ENCODE peak calls at places on chromosomes 6 and 20, in nine cellular contexts. U is ovary, R is A549, T is sigmoid colon, L is stomach, N is upper lobe of left lung, E is GM12878, H is K562, I is transverse colon. K is an unnamed sample.
A peak's percentile ranks its signal among the peaks of the same experiment; 100 is the strongest.

GRCh38 chr20:11267131-11267761 is 593.4 kb upstream of the JAG1 start:
- DNase-seq in U (peak; percentile 58), R (peak; percentile 93), T (no peak), L (no peak), N (no peak), E (peak; percentile 79), H (peak; percentile 7), I (no peak), K (peak; percentile 12)

GRCh38 chr20:50092436-50092835 is 20.5 kb downstream of the UBE2V1 start:
- DNase-seq in U (no peak), R (no peak), T (no peak), L (no peak), N (no peak), E (no peak), H (no peak), I (no peak), K (no peak)

GRCh38 chr6:105014954-105015353 is 58.0 kb downstream of the LIN28B start:
- DNase-seq in U (no peak), R (no peak), T (no peak), L (no peak), N (no peak), E (no peak), H (no peak), I (no peak), K (no peak)

GRCh38 chr6:44542401-44543116 is 155.1 kb downstream of the CDC5L start:
- DNase-seq in U (no peak), R (no peak), T (no peak), L (no peak), N (no peak), E (no peak), H (no peak), I (no peak), K (no peak)

GRCh38 chr20:3282271-3283221 is 43.6 kb upstream of the SLC4A11 start:
- DNase-seq in U (no peak), R (no peak), T (no peak), L (no peak), N (no peak), E (no peak), H (no peak), I (no peak), K (no peak)

GRCh38 chr6:119205911-119206617 is 127.6 kb upstream of the FAM184A start:
- DNase-seq in U (no peak), R (no peak), T (no peak), L (no peak), N (no peak), E (peak; percentile 19), H (no peak), I (no peak), K (no peak)

GRCh38 chr6:107264357-107264831 is 149.1 kb upstream of the BEND3 start:
- DNase-seq in U (no peak), R (peak; percentile 78), T (no peak), L (no peak), N (no peak), E (no peak), H (no peak), I (no peak), K (no peak)

GRCh38 chr20:33084722-33085121 is 5.3 kb downstream of the BPIFB4 start:
- DNase-seq in U (no peak), R (no peak), T (no peak), L (no peak), N (no peak), E (no peak), H (no peak), I (no peak), K (no peak)

GRCh38 chr6:122798099-122798641 is 9.1 kb downstream of the SMPDL3A start:
- DNase-seq in U (no peak), R (peak; percentile 59), T (no peak), L (peak; percentile 78), N (peak; percentile 58), E (no peak), H (no peak), I (peak; percentile 81), K (no peak)

GRCh38 chr20:645318-646106 is 7.5 kb downstream of the SRXN1 start:
- DNase-seq in U (peak; percentile 72), R (peak; percentile 87), T (no peak), L (peak; percentile 71), N (peak; percentile 68), E (peak; percentile 25), H (peak; percentile 60), I (peak; percentile 74), K (peak; percentile 38)

GRCh38 chr20:56285496-56285895 is 37.0 kb downstream of the MC3R start:
- DNase-seq in U (no peak), R (no peak), T (no peak), L (no peak), N (no peak), E (no peak), H (no peak), I (no peak), K (no peak)

GRCh38 chr6:81450180-81450579 is 302.3 kb downstream of the TENT5A start:
- DNase-seq in U (no peak), R (peak; percentile 2), T (no peak), L (no peak), N (no peak), E (no peak), H (no peak), I (peak; percentile 24), K (no peak)

GRCh38 chr6:2952557-2953095 is 18.7 kb downstream of the SERPINB6 start:
- DNase-seq in U (peak; percentile 79), R (peak; percentile 93), T (peak; percentile 93), L (peak; percentile 82), N (peak; percentile 83), E (no peak), H (peak; percentile 74), I (peak; percentile 87), K (peak; percentile 30)

GRCh38 chr6:49826743-49827406 is 39.5 kb downstream of the CRISP1 start:
- DNase-seq in U (no peak), R (no peak), T (no peak), L (no peak), N (no peak), E (peak; percentile 56), H (no peak), I (no peak), K (no peak)

GRCh38 chr6:15023448-15023847 is 222.4 kb upstream of the JARID2 start:
- DNase-seq in U (no peak), R (no peak), T (no peak), L (no peak), N (no peak), E (peak; percentile 94), H (no peak), I (no peak), K (no peak)
- H3K4me3 ChIP-seq in U (no peak overlapping the region), R (no peak overlapping the region), T (no peak overlapping the region), L (no peak overlapping the region), N (no peak overlapping the region), E (no peak overlapping the region), H (no peak overlapping the region), I (no peak overlapping the region), K (no peak overlapping the region)

DNA sequence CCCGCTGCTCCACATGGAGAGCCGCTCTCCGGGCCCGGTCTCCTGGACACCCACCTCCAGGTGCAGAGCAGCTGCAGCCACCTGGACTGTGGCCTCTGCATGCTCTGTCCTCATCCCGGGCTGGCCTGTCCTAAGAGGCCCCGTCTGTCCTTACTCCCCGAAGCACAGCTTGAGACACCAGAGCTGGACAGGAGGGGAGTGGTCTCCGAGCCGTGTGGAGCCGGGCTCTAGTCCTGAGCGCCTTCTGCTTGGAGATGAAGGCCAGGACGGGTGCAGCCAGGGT is 6.7 kb upstream of the NTSR1 start:
- DNase-seq in U (no peak), R (no peak), T (no peak), L (no peak), N (no peak), E (no peak), H (no peak), I (no peak), K (no peak)
- TF ChIP-seq POLR2A in U (no peak), R (no peak), T (no peak), L (no peak), N (no peak), E (no peak), H (no peak), I (no peak), K (no peak)

DNA sequence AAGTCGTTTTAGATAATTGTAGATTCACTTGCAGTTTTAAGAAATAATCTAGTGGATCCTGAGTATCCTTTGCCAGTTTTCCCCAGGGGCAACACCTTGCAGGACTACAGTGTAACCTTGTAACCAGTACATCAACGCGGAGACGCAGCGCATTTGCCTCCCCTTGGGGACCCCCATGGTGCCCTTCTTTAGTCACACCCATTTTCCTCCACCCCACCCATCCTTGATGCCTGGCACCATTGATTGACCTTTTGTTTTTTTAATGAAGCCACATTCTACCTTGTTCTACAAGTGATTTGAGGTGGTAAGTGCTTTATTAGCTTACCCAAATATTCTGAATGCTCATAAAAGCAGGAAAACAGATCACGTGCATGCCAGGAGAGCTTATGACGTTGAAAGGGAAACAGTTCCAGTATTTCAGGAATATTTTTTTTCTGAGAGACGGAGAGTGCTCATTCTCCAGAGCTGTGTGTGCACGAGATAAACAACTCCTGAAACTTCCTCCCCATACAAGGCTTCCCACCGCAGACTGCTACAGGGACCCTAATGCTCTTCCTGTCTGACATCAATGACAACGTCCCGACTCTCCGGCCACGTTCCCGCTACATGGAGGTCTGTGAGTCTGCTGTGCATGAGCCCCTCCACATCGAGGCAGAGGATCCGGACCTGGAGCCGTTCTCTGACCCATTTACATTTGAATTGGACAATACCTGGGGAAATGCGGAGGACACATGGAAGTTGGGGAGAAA is 35.7 kb downstream of the CDH26 start:
- DNase-seq in U (no peak), R (no peak), T (no peak), L (no peak), N (no peak), E (no peak), H (no peak), I (no peak), K (no peak)
- TF ChIP-seq EP300 in U (no peak), R (no peak), T (no peak), L (no peak), N (no peak), E (no peak), H (no peak), I (no peak), K (no peak)

DNA sequence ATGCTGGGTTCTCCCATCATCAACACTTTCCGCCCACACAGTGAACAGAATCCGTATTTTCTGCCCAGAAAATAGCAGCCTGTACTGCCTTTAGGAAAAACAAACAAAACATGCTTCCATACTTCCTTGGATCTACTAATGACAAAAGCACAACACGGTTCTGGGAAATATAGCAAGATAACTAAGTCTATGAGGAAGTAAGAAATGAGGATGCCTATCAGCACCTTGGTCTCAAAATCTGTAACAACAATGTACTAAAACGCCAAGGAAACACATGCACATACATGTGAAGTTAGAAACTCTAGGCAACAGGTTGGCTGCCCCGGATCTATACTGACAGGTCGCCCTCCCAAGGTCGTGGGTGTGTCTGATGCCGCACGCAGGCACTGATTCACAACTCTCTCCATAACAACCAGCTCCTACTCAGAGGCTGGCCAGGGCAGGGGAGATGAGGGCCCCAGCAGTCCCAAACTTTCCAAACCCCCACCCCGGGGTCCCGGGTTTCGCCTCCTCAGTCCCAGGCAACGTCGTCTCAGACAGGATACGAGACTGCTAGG is 710 bp downstream of the BTBD9 start:
- DNase-seq in U (peak; percentile 64), R (peak; percentile 31), T (no peak), L (peak; percentile 60), N (peak; percentile 58), E (no peak), H (no peak), I (peak; percentile 67), K (peak; percentile 31)
- H3K4me3 ChIP-seq in U (peak overlapping the region; percentile 88), R (peak overlapping the region; percentile 77), T (peak overlapping the region; percentile 80), L (peak overlapping the region; percentile 88), N (peak overlapping the region; percentile 92), E (peak overlapping the region; percentile 89), H (peak overlapping the region; percentile 81), I (peak overlapping the region; percentile 71), K (peak overlapping the region; percentile 66)

K was measured in tibial nerve.